ENCODE peak calls at places on chromosome 14, in four cellular contexts. L is pancreas; E is hepatic stellate cell; G is stimulated activated CD8-positive, alpha-beta memory T cell treated with anti-CD3 and anti-CD28 coated beads, Interleukin-2, amount 100 ng/mL, for 1 hour. S is an unnamed sample.

GRCh38 chr14:63205281-63205575 is 985 bp downstream of the RHOJ start:
- DNase-seq in L (no peak), E (no peak), G (no peak), S (no peak)

GRCh38 chr14:105881021-105881930 is 354.9 kb downstream of the TMEM121 start:
- DNase-seq in L (peak), E (no peak), G (no peak), S (no peak)

GRCh38 chr14:58907803-58908202 is 270.0 kb downstream of the DACT1 start:
- DNase-seq in L (no peak), E (no peak), G (no peak), S (no peak)

GRCh38 chr14:85205875-85206274 is 324.1 kb upstream of the FLRT2 start:
- DNase-seq in L (no peak), E (no peak), G (no peak), S (no peak)

GRCh38 chr14:53526190-53526589 is 373.1 kb upstream of the DDHD1 start:
- DNase-seq in L (no peak), E (no peak), G (no peak), S (no peak)

GRCh38 chr14:30443368-30444007 is 115.5 kb upstream of the G2E3 start:
- DNase-seq in L (no peak), E (peak), G (no peak), S (peak)

GRCh38 chr14:59303216-59303615 is 114.7 kb downstream of the DAAM1 start:
- DNase-seq in L (no peak), E (no peak), G (no peak), S (no peak)

GRCh38 chr14:38080696-38081095 is 127.0 kb upstream of the SSTR1 start:
- DNase-seq in L (no peak), E (no peak), G (no peak), S (no peak)

GRCh38 chr14:103708750-103709187 is 6.5 kb downstream of the XRCC3 start:
- DNase-seq in L (no peak), E (no peak), G (no peak), S (no peak)

GRCh38 chr14:71399057-71399487 is 491.8 kb downstream of the PCNX1 start:
- DNase-seq in L (no peak), E (no peak), G (no peak), S (no peak)